ENCODE peak calls at places on chromosomes 7 and 10, in seven cellular contexts. H is fibroblast of the aortic adventitia; I is foreskin fibroblast; Z is thoracic aorta; G is CD8-positive, alpha-beta T cell; U is GM23338; L is CD4-positive, alpha-beta T cell. T is an unnamed sample.

GRCh38 chr10:44435196-44435595 is 50.3 kb upstream of the CXCL12 start:
- DNase-seq in H (no peak), I (no peak), Z (no peak), G (no peak), U (no peak), L (no peak), T (no peak)

GRCh38 chr10:784759-785538 is 95.5 kb upstream of the DIP2C start:
- DNase-seq in H (peak), I (peak), Z (peak), G (no peak), U (peak), L (no peak), T (peak)

GRCh38 chr10:8137726-8138125 is 83.2 kb downstream of the GATA3 start:
- DNase-seq in H (no peak), I (no peak), Z (no peak), G (peak), U (no peak), L (no peak), T (no peak)

GRCh38 chr7:106999023-106999422 is 45.5 kb upstream of the PRKAR2B start:
- DNase-seq in H (no peak), I (peak), Z (no peak), G (no peak), U (no peak), L (no peak), T (no peak)

GRCh38 chr7:4882169-4882741 is 1.3 kb downstream of the RADIL start:
- DNase-seq in H (peak), I (peak), Z (peak), G (no peak), U (peak), L (no peak), T (peak)

GRCh38 chr7:96729795-96730194 is 20.1 kb upstream of the SEM1 start:
- DNase-seq in H (no peak), I (no peak), Z (no peak), G (no peak), U (no peak), L (no peak), T (no peak)

GRCh38 chr7:47804767-47805545 is 143.3 kb downstream of the PKD1L1 start:
- DNase-seq in H (no peak), I (peak), Z (no peak), G (no peak), U (no peak), L (no peak), T (no peak)

GRCh38 chr7:18671176-18671575 is 175.6 kb downstream of the HDAC9 start:
- DNase-seq in H (no peak), I (no peak), Z (no peak), G (no peak), U (no peak), L (no peak), T (no peak)

GRCh38 chr10:124450010-124450782 is at the start of gene NKX1-2:
- DNase-seq in H (no peak), I (peak), Z (no peak), G (no peak), U (peak), L (no peak), T (no peak)

GRCh38 chr7:46461334-46461777 is 540.3 kb upstream of the IGFBP3 start:
- DNase-seq in H (peak), I (no peak), Z (no peak), G (no peak), U (no peak), L (no peak), T (no peak)

DNA sequence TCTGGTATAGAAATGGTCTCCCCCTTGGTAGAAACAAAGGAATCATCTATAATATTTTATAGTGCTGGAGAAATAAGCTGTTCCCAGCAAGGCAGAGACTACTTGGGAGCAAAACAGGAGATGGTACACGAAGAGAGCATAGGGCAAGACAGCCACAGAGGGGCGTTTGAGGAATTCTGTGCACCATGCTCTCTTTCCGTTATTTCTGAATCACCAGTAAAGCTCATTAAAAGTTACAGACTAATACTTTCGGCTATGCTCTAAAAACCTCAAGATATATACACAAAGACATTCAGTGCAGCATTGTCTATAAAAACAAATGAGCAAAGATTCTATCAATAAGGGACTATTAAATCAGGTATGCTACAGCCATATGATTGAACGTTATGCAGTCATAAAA is 68.5 kb upstream of the FHIP2A start:
- DNase-seq in H (no peak), I (peak), Z (no peak), G (no peak), U (no peak), L (no peak), T (no peak)
- TF ChIP-seq CTCF in H (no peak), I (peak), Z (no peak), G (no peak), U (no peak), L (no peak), T (no peak)

DNA sequence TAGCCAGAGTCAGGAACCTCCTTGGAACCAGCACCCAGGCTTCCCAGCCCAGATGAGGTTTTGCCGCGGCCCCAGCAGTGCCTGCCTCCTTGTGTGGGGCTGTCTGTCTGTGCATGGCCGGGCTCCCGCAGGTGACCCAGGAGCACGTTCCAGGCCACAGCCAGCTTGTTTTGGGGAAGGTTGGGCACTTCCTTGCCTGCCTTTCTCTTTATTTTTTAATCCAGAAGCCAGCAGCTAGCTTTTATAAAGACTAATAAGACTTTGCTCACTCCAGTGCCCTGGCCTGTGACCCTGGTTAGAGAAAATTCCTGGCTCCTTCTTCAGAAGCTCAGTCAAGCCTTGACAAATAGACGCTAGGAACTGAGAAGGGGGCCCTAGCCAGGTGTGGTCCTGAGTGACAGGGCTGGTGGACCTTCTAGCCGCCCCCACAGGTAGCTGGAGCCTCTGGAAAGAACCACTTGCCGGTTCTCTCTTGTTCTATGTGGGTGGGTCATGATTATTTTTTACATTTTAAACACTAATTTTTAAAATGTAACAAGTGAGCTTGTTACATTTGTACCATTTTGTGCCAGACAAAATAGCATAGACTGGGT is 837 bp downstream of the SLC29A3 start:
- DNase-seq in H (no peak), I (no peak), Z (no peak), G (no peak), U (no peak), L (no peak), T (no peak)
- TF ChIP-seq CTCF in H (no peak), I (no peak), Z (no peak), G (no peak), U (no peak), L (no peak), T (peak)

GRCh38 chr10:127085957-127086356 is 110.4 kb downstream of the INSYN2A start:
- DNase-seq in H (no peak), I (no peak), Z (no peak), G (no peak), U (no peak), L (no peak), T (no peak)
- TF ChIP-seq CTCF in H (no peak), I (no peak), Z (no peak), G (no peak), U (no peak), L (no peak), T (no peak)

GRCh38 chr7:50605059-50605458 is 39.9 kb upstream of the DDC start:
- DNase-seq in H (no peak), I (no peak), Z (no peak), G (no peak), U (no peak), L (no peak), T (no peak)
- TF ChIP-seq CTCF in H (no peak), I (no peak), Z (no peak), G (no peak), U (no peak), L (no peak), T (no peak)

GRCh38 chr10:79468841-79469585 is 23.6 kb upstream of the ZCCHC24 start:
- DNase-seq in H (no peak), I (no peak), Z (no peak), G (no peak), U (no peak), L (no peak), T (no peak)

GRCh38 chr10:79470096-79470495 is 24.7 kb upstream of the ZCCHC24 start:
- DNase-seq in H (no peak), I (no peak), Z (no peak), G (no peak), U (no peak), L (no peak), T (no peak)

GRCh38 chr10:79465341-79465740 is 19.9 kb upstream of the ZCCHC24 start:
- DNase-seq in H (no peak), I (no peak), Z (no peak), G (no peak), U (no peak), L (no peak), T (no peak)

GRCh38 chr10:79471776-79472175 is 26.4 kb upstream of the ZCCHC24 start:
- DNase-seq in H (no peak), I (no peak), Z (no peak), G (no peak), U (no peak), L (no peak), T (no peak)

DNA sequence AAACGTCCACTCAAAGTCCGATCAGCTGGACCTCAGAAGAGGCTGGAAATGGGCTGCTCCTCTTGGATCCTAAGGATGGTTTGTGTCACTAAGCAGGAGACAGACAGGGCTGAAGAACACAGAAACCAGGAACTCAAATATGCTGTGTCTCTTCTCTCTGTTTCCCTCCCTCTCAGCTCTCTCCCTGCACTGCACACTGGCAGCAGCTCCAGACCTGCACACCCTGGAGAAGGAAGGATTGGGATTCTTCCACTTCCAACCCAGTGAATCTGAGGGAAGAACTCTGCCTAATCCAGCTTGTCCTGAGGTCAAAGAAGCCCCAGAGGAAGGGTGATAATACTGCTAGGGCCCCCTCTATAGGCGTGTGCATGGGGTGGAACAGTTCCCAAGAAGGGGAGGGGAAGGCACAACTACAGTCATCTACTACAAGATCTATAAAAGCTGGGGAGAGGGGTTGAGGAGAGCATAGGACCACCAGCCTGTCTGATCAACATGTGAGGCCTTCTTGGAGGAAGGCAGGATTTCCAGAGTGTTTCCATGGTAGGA is 22.7 kb upstream of the ZCCHC24 start:
- DNase-seq in H (no peak), I (no peak), Z (no peak), G (no peak), U (no peak), L (no peak), T (no peak)
- TF ChIP-seq CTCF in H (peak), I (no peak), Z (no peak), G (no peak), U (no peak), L (no peak), T (no peak)

DNA sequence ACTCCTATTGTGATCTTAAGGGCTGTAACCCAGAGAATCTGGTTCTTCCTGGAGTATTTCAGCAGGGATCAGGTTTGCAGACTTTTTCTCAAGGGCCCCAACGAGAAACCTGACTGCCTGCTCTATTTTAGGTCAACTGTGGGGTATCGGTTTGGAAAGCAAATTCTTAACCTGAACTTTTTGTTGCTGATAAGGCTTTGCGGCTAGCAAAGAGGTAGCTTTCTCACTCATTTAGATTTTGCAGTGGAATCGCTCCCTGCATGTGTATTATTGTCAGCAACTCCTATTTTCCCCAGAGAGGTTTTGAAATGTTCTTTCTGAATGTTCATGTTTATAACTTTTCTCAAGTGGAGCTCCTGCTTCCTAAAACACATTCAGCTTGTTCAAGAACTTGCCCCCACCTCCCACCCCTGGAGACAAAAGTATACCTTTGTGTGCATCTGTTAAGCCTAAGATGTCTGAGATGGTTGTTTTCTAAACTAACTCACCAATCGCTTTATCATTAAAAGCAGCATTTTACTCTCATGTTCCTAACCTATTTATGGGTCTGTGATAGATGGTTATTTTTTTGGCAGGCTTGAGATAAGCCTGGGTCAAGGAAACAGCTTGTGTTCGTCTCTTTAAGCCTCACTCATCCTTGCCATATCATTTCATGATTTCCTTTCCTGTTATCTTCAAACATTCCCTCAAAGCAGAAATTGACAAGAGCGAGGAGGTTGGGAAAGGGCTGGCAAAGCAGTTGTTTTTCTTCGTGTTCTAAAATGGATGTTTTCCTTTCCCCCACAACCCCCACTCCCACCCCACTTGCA is 129.8 kb downstream of the BAMBI start:
- DNase-seq in H (peak), I (no peak), Z (no peak), G (no peak), U (no peak), L (no peak), T (no peak)
- TF ChIP-seq CTCF in H (no peak), I (no peak), Z (no peak), G (no peak), U (no peak), L (no peak), T (no peak)

DNA sequence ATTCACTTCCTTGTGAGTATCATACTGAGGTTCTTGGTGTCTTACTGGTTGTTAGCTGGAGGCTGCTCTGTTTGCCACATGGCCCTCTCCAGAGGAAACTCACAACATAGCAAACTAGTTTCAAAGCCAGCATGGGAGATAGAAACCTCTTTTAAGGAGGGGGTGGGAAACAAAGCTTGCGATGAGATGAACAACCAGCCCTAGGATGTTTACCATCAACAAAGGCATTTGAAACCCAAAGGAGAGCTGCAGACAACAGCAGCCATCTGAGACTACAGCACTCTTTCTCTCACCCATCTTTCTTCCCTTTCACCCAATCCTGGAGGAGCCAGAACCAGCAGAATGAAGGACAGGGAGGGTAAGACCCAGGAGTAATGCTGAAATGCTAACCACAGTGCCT is 182.1 kb downstream of the NEBL start:
- DNase-seq in H (no peak), I (no peak), Z (no peak), G (no peak), U (peak), L (no peak), T (no peak)
- TF ChIP-seq CTCF in H (no peak), I (no peak), Z (no peak), G (no peak), U (no peak), L (no peak), T (no peak)

GRCh38 chr10:46220872-46221538 is 65.8 kb upstream of the ANTXRL start:
- DNase-seq in H (no peak), I (no peak), Z (no peak), G (no peak), U (peak), L (no peak), T (no peak)
- TF ChIP-seq CTCF in H (peak), I (no peak), Z (no peak), G (no peak), U (peak), L (no peak), T (peak)

T was measured in neural crest cell.